ENCODE peak calls at places on chromosomes 1 and 21, in five cellular contexts. One of them, this sample, is unnamed.

GRCh38 chr21:38170283-38170682 is 86.5 kb upstream of the KCNJ15 start:
- DNase-seq in NCI-H1105: no peak
- DNase-seq in lower leg skin: no peak
- DNase-seq in stimulated activated CD8-positive, alpha-beta memory T cell treated with anti-CD3 and anti-CD28 coated beads, Interleukin-4, amount 100 ng/mL, for 4 hours: no peak
- DNase-seq in amniotic stem cell: no peak
- DNase-seq in this sample: no peak

GRCh38 chr1:183139281-183139942 is 46.7 kb upstream of the LAMC2 start:
- DNase-seq in NCI-H1105: no peak
- DNase-seq in lower leg skin: no peak
- DNase-seq in stimulated activated CD8-positive, alpha-beta memory T cell treated with anti-CD3 and anti-CD28 coated beads, Interleukin-4, amount 100 ng/mL, for 4 hours: no peak
- DNase-seq in amniotic stem cell: no peak
- DNase-seq in this sample: no peak

GRCh38 chr21:43195131-43196021 is 26.6 kb downstream of the CRYAA start:
- DNase-seq in NCI-H1105: no peak
- DNase-seq in lower leg skin: peak; percentile 15
- DNase-seq in stimulated activated CD8-positive, alpha-beta memory T cell treated with anti-CD3 and anti-CD28 coated beads, Interleukin-4, amount 100 ng/mL, for 4 hours: no peak
- DNase-seq in amniotic stem cell: no peak
- DNase-seq in this sample: no peak

GRCh38 chr1:6757719-6758435 is 27.4 kb upstream of the CAMTA1 start:
- DNase-seq in NCI-H1105: no peak
- DNase-seq in lower leg skin: no peak
- DNase-seq in stimulated activated CD8-positive, alpha-beta memory T cell treated with anti-CD3 and anti-CD28 coated beads, Interleukin-4, amount 100 ng/mL, for 4 hours: no peak
- DNase-seq in amniotic stem cell: no peak
- DNase-seq in this sample: no peak

GRCh38 chr1:16266411-16267118 is 29.6 kb upstream of the CPLANE2 start:
- DNase-seq in NCI-H1105: no peak
- DNase-seq in lower leg skin: no peak
- DNase-seq in stimulated activated CD8-positive, alpha-beta memory T cell treated with anti-CD3 and anti-CD28 coated beads, Interleukin-4, amount 100 ng/mL, for 4 hours: no peak
- DNase-seq in amniotic stem cell: no peak
- DNase-seq in this sample: no peak

GRCh38 chr1:25800538-25801377 is 765 bp downstream of the SELENON start:
- DNase-seq in NCI-H1105: no peak
- DNase-seq in lower leg skin: no peak
- DNase-seq in stimulated activated CD8-positive, alpha-beta memory T cell treated with anti-CD3 and anti-CD28 coated beads, Interleukin-4, amount 100 ng/mL, for 4 hours: no peak
- DNase-seq in amniotic stem cell: no peak
- DNase-seq in this sample: no peak

GRCh38 chr1:235954306-235955283 is 87.9 kb upstream of the LYST start:
- DNase-seq in NCI-H1105: no peak
- DNase-seq in lower leg skin: no peak
- DNase-seq in stimulated activated CD8-positive, alpha-beta memory T cell treated with anti-CD3 and anti-CD28 coated beads, Interleukin-4, amount 100 ng/mL, for 4 hours: no peak
- DNase-seq in amniotic stem cell: no peak
- DNase-seq in this sample: peak; percentile 23

GRCh38 chr1:32351859-32352745 is 10.2 kb downstream of the FAM229A start:
- DNase-seq in NCI-H1105: peak; percentile 26
- DNase-seq in lower leg skin: no peak
- DNase-seq in stimulated activated CD8-positive, alpha-beta memory T cell treated with anti-CD3 and anti-CD28 coated beads, Interleukin-4, amount 100 ng/mL, for 4 hours: no peak
- DNase-seq in amniotic stem cell: no peak
- DNase-seq in this sample: no peak

GRCh38 chr1:112466078-112466660 is 42.6 kb upstream of the WNT2B start:
- DNase-seq in NCI-H1105: peak; percentile 89
- DNase-seq in lower leg skin: peak; percentile 96
- DNase-seq in stimulated activated CD8-positive, alpha-beta memory T cell treated with anti-CD3 and anti-CD28 coated beads, Interleukin-4, amount 100 ng/mL, for 4 hours: peak; percentile 77
- DNase-seq in amniotic stem cell: peak; percentile 92
- DNase-seq in this sample: peak; percentile 68

GRCh38 chr1:202056644-202057334 is 46.4 kb downstream of the ELF3 start:
- DNase-seq in NCI-H1105: peak; percentile 91
- DNase-seq in lower leg skin: peak; percentile 38
- DNase-seq in stimulated activated CD8-positive, alpha-beta memory T cell treated with anti-CD3 and anti-CD28 coated beads, Interleukin-4, amount 100 ng/mL, for 4 hours: no peak
- DNase-seq in amniotic stem cell: no peak
- DNase-seq in this sample: no peak

GRCh38 chr1:183783896-183784637 is 20.9 kb upstream of the RGL1 start:
- DNase-seq in NCI-H1105: no peak
- DNase-seq in lower leg skin: no peak
- DNase-seq in stimulated activated CD8-positive, alpha-beta memory T cell treated with anti-CD3 and anti-CD28 coated beads, Interleukin-4, amount 100 ng/mL, for 4 hours: no peak
- DNase-seq in amniotic stem cell: no peak
- DNase-seq in this sample: no peak

GRCh38 chr1:172138636-172139035 is 281.8 kb upstream of the C1orf105 start:
- DNase-seq in NCI-H1105: no peak
- DNase-seq in lower leg skin: peak; percentile 29
- DNase-seq in stimulated activated CD8-positive, alpha-beta memory T cell treated with anti-CD3 and anti-CD28 coated beads, Interleukin-4, amount 100 ng/mL, for 4 hours: no peak
- DNase-seq in amniotic stem cell: no peak
- DNase-seq in this sample: no peak

GRCh38 chr1:207925210-207925609 is 14.3 kb upstream of the CD34 start:
- DNase-seq in NCI-H1105: no peak
- DNase-seq in lower leg skin: peak; percentile 50
- DNase-seq in stimulated activated CD8-positive, alpha-beta memory T cell treated with anti-CD3 and anti-CD28 coated beads, Interleukin-4, amount 100 ng/mL, for 4 hours: no peak
- DNase-seq in amniotic stem cell: peak; percentile 14
- DNase-seq in this sample: no peak

GRCh38 chr1:64242895-64243756 is 39.7 kb downstream of the UBE2U start:
- DNase-seq in NCI-H1105: peak; percentile 54
- DNase-seq in lower leg skin: no peak
- DNase-seq in stimulated activated CD8-positive, alpha-beta memory T cell treated with anti-CD3 and anti-CD28 coated beads, Interleukin-4, amount 100 ng/mL, for 4 hours: no peak
- DNase-seq in amniotic stem cell: no peak
- DNase-seq in this sample: no peak

GRCh38 chr1:171344473-171344820 is 30.5 kb downstream of the FMO4 start:
- DNase-seq in NCI-H1105: no peak
- DNase-seq in lower leg skin: no peak
- DNase-seq in stimulated activated CD8-positive, alpha-beta memory T cell treated with anti-CD3 and anti-CD28 coated beads, Interleukin-4, amount 100 ng/mL, for 4 hours: no peak
- DNase-seq in amniotic stem cell: no peak
- DNase-seq in this sample: no peak

GRCh38 chr1:171655215-171656116 is 3.0 kb upstream of the MYOC start:
- DNase-seq in NCI-H1105: no peak
- DNase-seq in lower leg skin: no peak
- DNase-seq in stimulated activated CD8-positive, alpha-beta memory T cell treated with anti-CD3 and anti-CD28 coated beads, Interleukin-4, amount 100 ng/mL, for 4 hours: peak; percentile 52
- DNase-seq in amniotic stem cell: no peak
- DNase-seq in this sample: peak; percentile 12

GRCh38 chr1:49630156-49630555 is 393.6 kb downstream of the AGBL4 start:
- DNase-seq in NCI-H1105: no peak
- DNase-seq in lower leg skin: no peak
- DNase-seq in stimulated activated CD8-positive, alpha-beta memory T cell treated with anti-CD3 and anti-CD28 coated beads, Interleukin-4, amount 100 ng/mL, for 4 hours: no peak
- DNase-seq in amniotic stem cell: no peak
- DNase-seq in this sample: no peak

GRCh38 chr1:76298399-76298798 is 223.9 kb downstream of the ST6GALNAC3 start:
- DNase-seq in NCI-H1105: no peak
- DNase-seq in lower leg skin: no peak
- DNase-seq in stimulated activated CD8-positive, alpha-beta memory T cell treated with anti-CD3 and anti-CD28 coated beads, Interleukin-4, amount 100 ng/mL, for 4 hours: no peak
- DNase-seq in amniotic stem cell: no peak
- DNase-seq in this sample: no peak

GRCh38 chr1:63087966-63088365 is 234.4 kb upstream of the FOXD3 start:
- DNase-seq in NCI-H1105: no peak
- DNase-seq in lower leg skin: no peak
- DNase-seq in stimulated activated CD8-positive, alpha-beta memory T cell treated with anti-CD3 and anti-CD28 coated beads, Interleukin-4, amount 100 ng/mL, for 4 hours: no peak
- DNase-seq in amniotic stem cell: no peak
- DNase-seq in this sample: no peak

GRCh38 chr1:248926401-248927182 is 20.6 kb downstream of the PGBD2 start:
- DNase-seq in NCI-H1105: no peak
- DNase-seq in lower leg skin: no peak
- DNase-seq in stimulated activated CD8-positive, alpha-beta memory T cell treated with anti-CD3 and anti-CD28 coated beads, Interleukin-4, amount 100 ng/mL, for 4 hours: no peak
- DNase-seq in amniotic stem cell: no peak
- DNase-seq in this sample: no peak

GRCh38 chr1:118987431-118988185 is 535 bp downstream of the TBX15 start:
- DNase-seq in NCI-H1105: no peak
- DNase-seq in lower leg skin: no peak
- DNase-seq in stimulated activated CD8-positive, alpha-beta memory T cell treated with anti-CD3 and anti-CD28 coated beads, Interleukin-4, amount 100 ng/mL, for 4 hours: no peak
- DNase-seq in amniotic stem cell: no peak
- DNase-seq in this sample: no peak

GRCh38 chr1:179230251-179230650 is 774 bp upstream of the ABL2 start:
- DNase-seq in NCI-H1105: no peak
- DNase-seq in lower leg skin: no peak
- DNase-seq in stimulated activated CD8-positive, alpha-beta memory T cell treated with anti-CD3 and anti-CD28 coated beads, Interleukin-4, amount 100 ng/mL, for 4 hours: no peak
- DNase-seq in amniotic stem cell: no peak
- DNase-seq in this sample: no peak

GRCh38 chr21:45539046-45539795 is 3.0 kb downstream of the SLC19A1 start:
- DNase-seq in NCI-H1105: no peak
- DNase-seq in lower leg skin: no peak
- DNase-seq in stimulated activated CD8-positive, alpha-beta memory T cell treated with anti-CD3 and anti-CD28 coated beads, Interleukin-4, amount 100 ng/mL, for 4 hours: no peak
- DNase-seq in amniotic stem cell: no peak
- DNase-seq in this sample: no peak

GRCh38 chr1:172654535-172654934 is 4.4 kb upstream of the FASLG start:
- DNase-seq in NCI-H1105: no peak
- DNase-seq in lower leg skin: no peak
- DNase-seq in stimulated activated CD8-positive, alpha-beta memory T cell treated with anti-CD3 and anti-CD28 coated beads, Interleukin-4, amount 100 ng/mL, for 4 hours: no peak
- DNase-seq in amniotic stem cell: peak; percentile 18
- DNase-seq in this sample: no peak

GRCh38 chr1:117676615-117677130 is 70.8 kb downstream of the TENT5C start:
- DNase-seq in NCI-H1105: no peak
- DNase-seq in lower leg skin: no peak
- DNase-seq in stimulated activated CD8-positive, alpha-beta memory T cell treated with anti-CD3 and anti-CD28 coated beads, Interleukin-4, amount 100 ng/mL, for 4 hours: no peak
- DNase-seq in amniotic stem cell: no peak
- DNase-seq in this sample: no peak

GRCh38 chr1:211944733-211945500 is 90.4 kb downstream of the INTS7 start:
- DNase-seq in NCI-H1105: no peak
- DNase-seq in lower leg skin: peak; percentile 38
- DNase-seq in stimulated activated CD8-positive, alpha-beta memory T cell treated with anti-CD3 and anti-CD28 coated beads, Interleukin-4, amount 100 ng/mL, for 4 hours: no peak
- DNase-seq in amniotic stem cell: peak; percentile 44
- DNase-seq in this sample: no peak

GRCh38 chr1:206439205-206439604 is 31.1 kb upstream of the IKBKE start:
- DNase-seq in NCI-H1105: peak; percentile 7
- DNase-seq in lower leg skin: no peak
- DNase-seq in stimulated activated CD8-positive, alpha-beta memory T cell treated with anti-CD3 and anti-CD28 coated beads, Interleukin-4, amount 100 ng/mL, for 4 hours: no peak
- DNase-seq in amniotic stem cell: no peak
- DNase-seq in this sample: no peak

GRCh38 chr1:227953022-227953412 is 5.3 kb upstream of the WNT9A start:
- DNase-seq in NCI-H1105: no peak
- DNase-seq in lower leg skin: no peak
- DNase-seq in stimulated activated CD8-positive, alpha-beta memory T cell treated with anti-CD3 and anti-CD28 coated beads, Interleukin-4, amount 100 ng/mL, for 4 hours: no peak
- DNase-seq in amniotic stem cell: no peak
- DNase-seq in this sample: no peak

GRCh38 chr1:18299441-18300338 is 181.0 kb upstream of the KLHDC7A start:
- DNase-seq in NCI-H1105: peak; percentile 22
- DNase-seq in lower leg skin: no peak
- DNase-seq in stimulated activated CD8-positive, alpha-beta memory T cell treated with anti-CD3 and anti-CD28 coated beads, Interleukin-4, amount 100 ng/mL, for 4 hours: no peak
- DNase-seq in amniotic stem cell: no peak
- DNase-seq in this sample: no peak

GRCh38 chr1:207871117-207871649 is 39.7 kb downstream of the CD34 start:
- DNase-seq in NCI-H1105: no peak
- DNase-seq in lower leg skin: no peak
- DNase-seq in stimulated activated CD8-positive, alpha-beta memory T cell treated with anti-CD3 and anti-CD28 coated beads, Interleukin-4, amount 100 ng/mL, for 4 hours: no peak
- DNase-seq in amniotic stem cell: no peak
- DNase-seq in this sample: no peak

GRCh38 chr1:19385236-19385635 is 73.1 kb downstream of the SLC66A1 start:
- DNase-seq in NCI-H1105: no peak
- DNase-seq in lower leg skin: no peak
- DNase-seq in stimulated activated CD8-positive, alpha-beta memory T cell treated with anti-CD3 and anti-CD28 coated beads, Interleukin-4, amount 100 ng/mL, for 4 hours: no peak
- DNase-seq in amniotic stem cell: no peak
- DNase-seq in this sample: no peak

GRCh38 chr1:48596036-48596435 is 124.0 kb upstream of the SPATA6 start:
- DNase-seq in NCI-H1105: no peak
- DNase-seq in lower leg skin: no peak
- DNase-seq in stimulated activated CD8-positive, alpha-beta memory T cell treated with anti-CD3 and anti-CD28 coated beads, Interleukin-4, amount 100 ng/mL, for 4 hours: no peak
- DNase-seq in amniotic stem cell: no peak
- DNase-seq in this sample: no peak

GRCh38 chr1:87115317-87115885 is 201.0 kb downstream of the HS2ST1 start:
- DNase-seq in NCI-H1105: no peak
- DNase-seq in lower leg skin: no peak
- DNase-seq in stimulated activated CD8-positive, alpha-beta memory T cell treated with anti-CD3 and anti-CD28 coated beads, Interleukin-4, amount 100 ng/mL, for 4 hours: no peak
- DNase-seq in amniotic stem cell: peak; percentile 15
- DNase-seq in this sample: no peak

GRCh38 chr1:212234431-212235298 is 50.5 kb upstream of the PPP2R5A start:
- DNase-seq in NCI-H1105: no peak
- DNase-seq in lower leg skin: peak; percentile 56
- DNase-seq in stimulated activated CD8-positive, alpha-beta memory T cell treated with anti-CD3 and anti-CD28 coated beads, Interleukin-4, amount 100 ng/mL, for 4 hours: no peak
- DNase-seq in amniotic stem cell: peak; percentile 87
- DNase-seq in this sample: no peak

GRCh38 chr1:202046748-202047708 is 36.6 kb downstream of the ELF3 start:
- DNase-seq in NCI-H1105: no peak
- DNase-seq in lower leg skin: no peak
- DNase-seq in stimulated activated CD8-positive, alpha-beta memory T cell treated with anti-CD3 and anti-CD28 coated beads, Interleukin-4, amount 100 ng/mL, for 4 hours: no peak
- DNase-seq in amniotic stem cell: no peak
- DNase-seq in this sample: no peak

This sample was measured in T-helper 22 cell.